ENCODE peak calls at places on chromosomes 2 and 18, in five cellular contexts. H, B, S, Z and T are unnamed samples. For H3K4me1, the result is how much of the 10 kb centered on the place peaks cover.

GRCh38 chr18:2139676-2140075 is 431.6 kb downstream of the METTL4 start:
- DNase-seq in B (no peak), S (peak), Z (peak), H (no peak), T (no peak)

GRCh38 chr18:79912994-79913831 is 38.2 kb downstream of the SLC66A2 start:
- DNase-seq in Z (no peak), H (no peak), B (peak), S (no peak), T (peak)

GRCh38 chr2:32627441-32627900 is 379 bp upstream of the TTC27 start:
- DNase-seq in Z (peak), S (peak), H (peak), B (no peak), T (peak)

GRCh38 chr2:221750317-221750716 is 178.2 kb upstream of the EPHA4 start:
- DNase-seq in H (no peak), Z (peak), S (peak), B (no peak), T (no peak)

GRCh38 chr2:215931256-215931903 is 82.0 kb downstream of the MREG start:
- DNase-seq in S (peak), B (peak), H (peak), Z (peak), T (no peak)

GRCh38 chr2:239154971-239155805 is 245.6 kb downstream of the HDAC4 start:
- DNase-seq in Z (no peak), S (no peak), B (no peak), H (no peak), T (peak)

GRCh38 chr18:22129778-22130177 is 39.6 kb upstream of the GATA6 start:
- DNase-seq in B (no peak), H (no peak), S (no peak), Z (no peak), T (no peak)

GRCh38 chr2:75465317-75465998 is 95.3 kb downstream of the EVA1A start:
- DNase-seq in Z (peak), S (no peak), B (no peak), H (no peak), T (no peak)

GRCh38 chr2:101004671-101005325 is 2.7 kb downstream of the RPL31 start:
- DNase-seq in Z (no peak), B (no peak), S (no peak), H (no peak), T (no peak)

GRCh38 chr2:101002562-101003277 is 631 bp downstream of the RPL31 start:
- DNase-seq in S (peak), B (no peak), Z (peak), H (no peak), T (no peak)

GRCh38 chr2:101006065-101006715 is 4.1 kb downstream of the RPL31 start:
- DNase-seq in H (no peak), B (no peak), Z (no peak), S (no peak), T (no peak)

GRCh38 chr2:101001713-101002561 is at the start of gene RPL31:
- DNase-seq in Z (peak), B (peak), H (peak), S (peak), T (peak)

DNA sequence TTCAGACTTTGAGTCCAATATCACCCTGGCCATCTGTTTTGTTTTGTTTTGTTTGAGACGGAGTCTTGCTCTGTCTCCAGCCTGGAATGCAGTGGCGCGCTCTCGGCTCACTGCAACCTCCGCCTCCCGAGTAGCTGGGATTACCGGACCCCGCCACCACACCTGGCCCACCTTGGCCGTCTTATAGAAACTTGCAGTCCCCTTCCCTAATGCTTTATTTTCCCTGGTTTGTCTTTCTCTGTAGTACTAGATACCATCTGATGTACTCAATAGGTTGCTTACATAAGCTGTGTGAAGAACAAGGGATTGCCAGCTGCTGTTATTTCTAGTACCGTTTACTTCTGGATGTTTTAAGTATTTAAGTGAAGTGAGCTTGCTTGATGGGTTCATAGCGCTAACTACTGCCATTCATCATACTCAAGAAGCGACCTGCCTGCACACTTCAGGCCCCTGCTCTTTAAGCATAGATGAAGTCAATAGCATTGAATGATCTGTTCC is 1.2 kb downstream of the RPL31 start:
- DNase-seq in H (no peak), Z (peak), B (peak), S (no peak), T (no peak)
- H3K14ac ChIP-seq in H (no peak), Z (no peak), B (no peak), S (no peak), T (no peak)

GRCh38 chr18:50201476-50201875 is 6.5 kb upstream of the MYO5B start:
- DNase-seq in Z (no peak), S (no peak), H (no peak), B (no peak), T (no peak)
- H2BK12ac ChIP-seq in Z (no peak), S (no peak), H (no peak), B (no peak), T (no peak)

GRCh38 chr2:85746313-85747004 is 7.3 kb upstream of the ATOH8 start:
- DNase-seq in H (no peak), S (no peak), B (no peak), Z (no peak), T (no peak)

GRCh38 chr2:85748948-85749875 is 4.6 kb upstream of the ATOH8 start:
- DNase-seq in H (no peak), Z (no peak), B (no peak), S (no peak), T (no peak)

GRCh38 chr2:85748039-85748438 is 5.8 kb upstream of the ATOH8 start:
- DNase-seq in Z (no peak), S (no peak), H (no peak), B (no peak), T (no peak)

GRCh38 chr2:85745619-85746018 is 8.2 kb upstream of the ATOH8 start:
- DNase-seq in S (no peak), H (no peak), Z (no peak), B (no peak), T (no peak)

DNA sequence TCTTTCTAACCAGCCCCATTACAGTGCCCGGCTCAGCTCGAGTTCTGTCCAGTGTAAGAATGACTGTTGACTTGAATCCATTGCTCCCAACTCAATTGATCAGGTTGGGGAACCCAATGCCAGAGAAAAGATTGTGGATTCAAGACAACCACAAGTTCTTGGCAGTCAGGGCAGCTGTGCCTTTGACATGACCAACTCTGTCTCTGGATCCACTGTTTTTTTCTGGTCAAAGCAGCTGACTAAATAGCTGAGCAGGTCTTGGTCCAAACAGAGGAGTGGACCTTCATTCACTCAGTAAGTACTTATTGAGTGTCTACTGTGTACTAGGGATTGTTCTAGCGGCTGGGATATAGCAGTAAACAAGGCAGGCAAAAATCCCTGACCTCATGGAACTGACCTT is 6.3 kb upstream of the ATOH8 start:
- DNase-seq in H (no peak), Z (no peak), S (no peak), B (no peak), T (no peak)
- H3K4me1 ChIP-seq in H (under half), Z (under half), S (under half), B (under half), T (under half)

GRCh38 chr18:9792565-9793226 is 84.6 kb downstream of the RAB31 start:
- DNase-seq in B (peak), Z (no peak), S (peak), H (no peak), T (peak)
- H3K14ac ChIP-seq in B (no peak), Z (no peak), S (no peak), H (no peak), T (no peak)

GRCh38 chr2:139556789-139557188 is 776.6 kb upstream of the NXPH2 start:
- DNase-seq in S (no peak), H (no peak), Z (no peak), B (no peak), T (no peak)
- H2BK12ac ChIP-seq in S (no peak), H (no peak), Z (no peak), B (no peak), T (no peak)

GRCh38 chr2:9379372-9379725 is 44.0 kb downstream of the ITGB1BP1 start:
- DNase-seq in B (no peak), H (no peak), Z (no peak), S (no peak), T (no peak)

GRCh38 chr2:9374071-9374730 is 49.1 kb downstream of the ITGB1BP1 start:
- DNase-seq in H (no peak), B (no peak), S (no peak), Z (no peak), T (no peak)

GRCh38 chr2:9375857-9376428 is 47.4 kb downstream of the ITGB1BP1 start:
- DNase-seq in S (no peak), B (no peak), H (no peak), Z (no peak), T (no peak)

GRCh38 chr2:9378433-9379371 is 44.6 kb downstream of the ITGB1BP1 start:
- DNase-seq in B (no peak), S (peak), H (no peak), Z (peak), T (peak)

GRCh38 chr2:9377461-9378097 is 45.7 kb downstream of the ITGB1BP1 start:
- DNase-seq in Z (peak), B (no peak), H (no peak), S (no peak), T (no peak)
- H3K4me1 ChIP-seq in Z (under half), B (under half), H (under half), S (under half), T (under half)

GRCh38 chr18:45325791-45326190 is 289.5 kb upstream of the SLC14A2 start:
- DNase-seq in S (no peak), Z (no peak), B (no peak), H (peak), T (no peak)

GRCh38 chr18:45322343-45322742 is 292.9 kb upstream of the SLC14A2 start:
- DNase-seq in H (no peak), Z (no peak), B (no peak), S (no peak), T (no peak)

GRCh38 chr18:45324081-45324480 is 291.2 kb upstream of the SLC14A2 start:
- DNase-seq in B (no peak), S (no peak), H (no peak), Z (no peak), T (no peak)

GRCh38 chr18:45326505-45326904 is 288.8 kb upstream of the SLC14A2 start:
- DNase-seq in S (no peak), H (no peak), Z (no peak), B (no peak), T (no peak)

DNA sequence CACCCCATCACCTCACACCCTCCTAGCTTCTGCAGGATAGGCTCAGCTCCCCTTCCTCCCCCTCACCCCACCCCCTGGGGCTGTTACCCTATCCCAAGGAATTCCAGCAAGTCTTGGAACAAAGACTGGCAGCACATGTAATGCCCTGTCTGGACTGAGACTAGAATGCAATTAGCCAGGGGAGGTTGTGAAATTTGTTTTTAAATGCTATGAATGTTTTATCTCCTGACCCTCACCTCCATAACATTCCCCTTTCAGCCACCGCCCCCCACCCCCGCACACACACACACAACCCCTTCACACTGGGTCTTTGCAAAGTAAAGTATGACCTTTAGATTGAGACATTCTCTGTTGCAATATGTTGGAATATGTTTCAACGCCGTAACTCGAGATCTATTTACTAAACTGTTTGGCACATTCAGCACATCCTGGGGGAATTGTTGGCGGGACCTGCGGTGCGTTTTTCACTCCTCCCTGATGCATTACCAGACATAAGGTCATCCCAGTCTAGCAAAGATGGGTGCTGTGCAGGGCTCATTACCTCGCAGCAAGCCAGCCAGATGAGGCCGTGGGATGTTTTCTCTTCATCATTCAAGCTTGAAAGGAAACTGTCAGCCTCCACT is 290.7 kb upstream of the SLC14A2 start:
- DNase-seq in H (peak), B (peak), S (peak), Z (peak), T (peak)
- H3K14ac ChIP-seq in H (no peak), B (no peak), S (peak), Z (no peak), T (no peak)